ENCODE peak calls at places on chromosome 16, in seven cellular contexts. X is BE2C, V is fibroblast of pulmonary artery, R is brain microvascular endothelial cell, L is breast epithelium, C is tibial artery, G is adrenal gland. E is an unnamed sample.

GRCh38 chr16:78705694-78706093 is 606.2 kb downstream of the WWOX start:
- DNase-seq in R (peak), C (no peak), X (no peak), V (peak), G (no peak), L (no peak), E (peak)

GRCh38 chr16:56776562-56776961 is 46.6 kb downstream of the NUP93 start:
- DNase-seq in R (no peak), C (no peak), X (peak), V (peak), G (peak), L (no peak), E (peak)

GRCh38 chr16:6949240-6949639 is 383.4 kb upstream of the RBFOX1 start:
- DNase-seq in G (no peak), R (no peak), X (no peak), L (no peak), C (no peak), V (no peak), E (no peak)

GRCh38 chr16:57480127-57480753 is 6.1 kb downstream of the DOK4 start:
- DNase-seq in R (peak), G (no peak), X (peak), C (peak), L (peak), V (peak), E (peak)

GRCh38 chr16:86809458-86809955 is 231.2 kb downstream of the FOXL1 start:
- DNase-seq in V (peak), C (no peak), X (no peak), G (no peak), L (no peak), R (peak), E (peak)

GRCh38 chr16:22239131-22239805 is 33.2 kb downstream of the EEF2K start:
- DNase-seq in R (no peak), L (no peak), C (no peak), G (no peak), X (no peak), V (no peak), E (no peak)

GRCh38 chr16:56792960-56793359 is 63.0 kb downstream of the NUP93 start:
- DNase-seq in G (no peak), R (no peak), C (no peak), X (no peak), V (no peak), L (no peak), E (no peak)

GRCh38 chr16:2689968-2690830 is 7.9 kb downstream of the KCTD5 start:
- DNase-seq in X (no peak), C (no peak), V (no peak), G (no peak), R (no peak), L (no peak), E (no peak)

GRCh38 chr16:31455601-31456314 is 3.5 kb upstream of the ARMC5 start:
- DNase-seq in L (no peak), X (peak), C (peak), G (peak), R (no peak), V (no peak), E (peak)

GRCh38 chr16:28280881-28281836 is 11.2 kb upstream of the SBK1 start:
- DNase-seq in L (no peak), V (no peak), C (no peak), X (no peak), R (no peak), G (no peak), E (no peak)

GRCh38 chr16:81831722-81832126 is 52.6 kb downstream of the PLCG2 start:
- DNase-seq in V (no peak), L (peak), G (peak), C (peak), X (no peak), R (no peak), E (no peak)

GRCh38 chr16:19601083-19601976 is 45.8 kb downstream of the VPS35L start:
- DNase-seq in V (peak), C (no peak), X (peak), L (no peak), R (peak), G (peak), E (peak)

GRCh38 chr16:74607967-74608356 is 1.0 kb upstream of the GLG1 start:
- DNase-seq in C (peak), L (no peak), G (no peak), V (no peak), R (no peak), X (no peak), E (peak)

GRCh38 chr16:30359871-30360170 is 4.7 kb upstream of the CD2BP2 start:
- DNase-seq in X (no peak), C (no peak), V (no peak), L (no peak), G (no peak), R (no peak), E (no peak)

GRCh38 chr16:2933136-2933535 is 21.4 kb downstream of the FLYWCH1 start:
- DNase-seq in X (no peak), V (no peak), C (no peak), L (no peak), G (no peak), R (no peak), E (no peak)

GRCh38 chr16:47978491-47979490 is 177.0 kb downstream of the ABCC12 start:
- DNase-seq in G (no peak), R (no peak), C (no peak), X (no peak), V (no peak), L (no peak), E (no peak)

GRCh38 chr16:57380671-57381462 is 8.6 kb downstream of the CX3CL1 start:
- DNase-seq in C (no peak), G (peak), L (no peak), X (peak), V (peak), R (peak), E (peak)

GRCh38 chr16:46897471-46897870 is 13.3 kb downstream of the GPT2 start:
- DNase-seq in R (no peak), C (no peak), V (no peak), L (no peak), X (no peak), G (no peak), E (no peak)

GRCh38 chr16:67565470-67566100 is 3.3 kb downstream of the CTCF start:
- DNase-seq in L (no peak), R (no peak), C (peak), V (no peak), X (no peak), G (no peak), E (no peak)

GRCh38 chr16:27098366-27099050 is 31.8 kb downstream of the C16orf82 start:
- DNase-seq in G (no peak), R (no peak), L (peak), C (peak), V (no peak), X (no peak), E (no peak)

GRCh38 chr16:86868070-86868469 is 289.7 kb downstream of the FOXL1 start:
- DNase-seq in L (no peak), G (no peak), X (no peak), C (no peak), V (no peak), R (no peak), E (no peak)

GRCh38 chr16:12468552-12468951 is 335.1 kb downstream of the CPPED1 start:
- DNase-seq in C (no peak), G (no peak), V (no peak), L (no peak), R (no peak), X (peak), E (no peak)

GRCh38 chr16:85278851-85279250 is 166.6 kb upstream of the CIBAR2 start:
- DNase-seq in L (no peak), R (no peak), V (no peak), X (no peak), G (no peak), C (no peak), E (no peak)
- H3K4me3 ChIP-seq in L (no peak), R (no peak), V (no peak), X (no peak), G (no peak), C (no peak), E (no peak)

DNA sequence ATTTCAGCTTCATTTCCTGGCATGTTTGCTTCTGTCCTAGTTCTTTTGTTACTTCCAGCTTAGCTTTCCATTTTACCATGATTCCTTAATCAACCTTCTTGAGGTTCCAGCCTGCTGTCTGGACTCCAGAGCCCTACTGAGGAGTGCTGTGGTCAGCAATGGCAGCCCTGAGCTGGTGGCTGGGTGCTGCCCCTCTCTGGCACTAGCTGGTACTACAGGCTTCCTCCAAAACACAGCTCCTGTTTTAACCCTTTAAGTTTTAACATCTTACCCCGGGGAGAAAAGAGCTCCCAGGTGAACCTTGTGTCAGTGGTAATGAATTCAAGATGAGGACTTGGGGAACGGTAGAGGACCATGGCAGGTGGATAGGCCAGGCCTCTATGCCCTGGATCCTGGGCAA is 395.5 kb downstream of the TMEM114 start:
- DNase-seq in C (no peak), L (no peak), G (no peak), X (peak), R (no peak), V (no peak), E (no peak)
- TF ChIP-seq CTCF in C (no peak), L (no peak), G (no peak), X (peak), R (peak), V (no peak), E (no peak)

GRCh38 chr16:53220585-53220984 is 165.8 kb downstream of the CHD9 start:
- DNase-seq in R (peak), V (peak), C (no peak), X (peak), G (no peak), L (no peak), E (peak)
- H3K4me3 ChIP-seq in R (no peak), V (no peak), C (no peak), X (no peak), G (no peak), L (no peak), E (no peak)

DNA sequence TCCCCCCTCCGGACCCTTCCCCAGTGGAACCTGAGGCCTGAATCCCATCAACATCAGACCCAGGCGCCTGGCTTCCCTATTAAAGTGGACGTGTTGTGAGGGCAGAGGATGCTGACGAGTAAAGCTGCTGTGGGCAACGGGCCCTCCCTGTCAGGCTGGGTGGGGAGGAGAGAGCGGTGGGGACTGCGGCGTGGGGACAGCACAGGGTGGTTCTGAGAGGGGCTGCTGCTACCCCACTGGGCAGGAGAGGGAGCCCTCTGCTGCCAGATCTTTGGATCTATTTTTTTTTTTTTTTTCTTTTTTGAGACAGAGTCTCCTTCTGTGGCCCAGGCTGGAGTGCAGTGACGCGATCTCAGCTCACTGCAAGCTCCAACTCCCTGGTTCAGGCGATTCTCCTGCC is 5.9 kb downstream of the CA5A start:
- DNase-seq in C (no peak), X (peak), G (no peak), V (no peak), R (no peak), L (no peak), E (peak)
- TF ChIP-seq CTCF in C (no peak), X (peak), G (no peak), V (peak), R (peak), L (no peak), E (peak)

DNA sequence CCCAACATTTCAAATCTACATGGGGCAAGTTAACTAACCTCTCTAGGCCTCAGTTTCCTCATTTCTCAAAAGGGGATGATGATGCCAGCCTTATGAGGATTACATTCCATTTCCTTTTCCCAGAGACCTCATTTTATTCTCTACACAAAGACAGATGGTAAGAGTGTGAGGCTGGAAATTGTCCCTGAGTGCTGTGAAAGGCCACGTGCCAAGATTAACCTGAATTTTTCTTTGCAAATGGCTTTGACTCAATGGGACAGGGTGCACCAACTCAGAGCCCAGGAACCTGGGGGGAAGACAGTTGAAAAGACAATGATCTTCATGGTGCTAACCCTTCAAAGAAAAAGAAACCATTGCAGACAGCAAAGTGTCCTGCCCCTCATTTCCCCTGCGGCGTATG is 332.8 kb downstream of the TMEM114 start:
- DNase-seq in G (no peak), X (no peak), R (no peak), C (no peak), L (no peak), V (no peak), E (no peak)
- H3K4me3 ChIP-seq in G (no peak), X (no peak), R (no peak), C (no peak), L (no peak), V (no peak), E (no peak)

GRCh38 chr16:4273858-4274291 is 1.1 kb upstream of the TFAP4 start:
- DNase-seq in C (peak), V (peak), G (peak), X (peak), L (peak), R (no peak), E (peak)
- TF ChIP-seq CTCF in C (peak), V (no peak), G (no peak), X (peak), L (peak), R (peak), E (peak)

DNA sequence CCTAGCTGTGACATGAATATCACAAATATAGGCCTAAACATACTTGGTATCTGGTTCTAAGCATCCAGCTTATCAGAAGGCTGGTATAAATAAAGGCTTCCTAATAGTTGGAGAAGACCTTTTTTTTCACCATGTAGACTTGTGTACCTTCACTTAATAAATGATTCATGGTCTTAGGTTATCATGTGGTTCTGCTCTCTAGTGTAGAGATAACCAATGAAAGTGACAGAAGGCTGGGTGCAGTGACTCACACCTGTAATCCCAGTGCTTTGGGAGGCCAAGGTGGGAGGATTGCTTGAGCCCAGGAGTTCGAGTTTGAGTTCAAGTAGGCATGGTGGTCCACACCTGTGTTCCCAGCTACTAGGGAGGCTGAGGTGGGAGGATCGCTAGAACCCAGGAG is 3.1 kb downstream of the DDX19A start:
- DNase-seq in L (no peak), V (no peak), R (no peak), X (no peak), C (no peak), G (no peak), E (no peak)
- H3K4me3 ChIP-seq in L (no peak), V (no peak), R (no peak), X (no peak), C (no peak), G (no peak), E (no peak)

DNA sequence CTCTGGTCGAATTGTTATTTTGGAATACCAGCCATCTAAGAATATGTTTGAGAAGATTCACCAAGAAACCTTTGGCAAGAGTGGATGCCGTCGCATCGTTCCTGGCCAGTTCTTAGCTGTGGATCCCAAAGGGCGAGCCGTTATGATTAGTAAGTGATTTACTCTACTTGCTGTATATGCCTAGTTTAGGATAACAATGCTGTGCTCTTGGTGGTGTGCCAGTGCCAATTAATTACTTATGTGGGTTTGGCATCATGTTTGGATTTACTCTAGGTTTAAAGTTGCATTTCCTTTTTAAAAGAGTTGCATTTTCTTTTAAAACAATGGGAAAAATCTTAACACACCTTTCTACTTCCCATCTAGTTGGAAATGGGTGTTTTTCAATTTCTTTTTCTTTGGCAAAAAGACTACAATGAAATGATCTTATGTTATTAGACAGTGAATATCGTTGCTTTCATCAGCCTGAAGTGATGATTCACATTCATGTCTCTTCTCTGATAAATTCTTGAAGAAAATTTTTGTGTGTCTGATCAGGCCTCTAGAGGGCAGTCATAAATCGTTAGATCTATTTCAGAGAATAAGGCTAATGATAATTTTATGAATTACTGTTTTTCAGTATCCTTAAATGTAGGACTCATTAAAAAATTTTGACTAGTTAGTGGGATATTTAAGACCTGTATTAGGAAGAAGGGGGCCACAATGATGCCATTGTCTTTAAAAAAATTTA is 5.6 kb downstream of the SF3B3 start:
- DNase-seq in R (peak), C (no peak), G (no peak), V (peak), L (no peak), X (no peak), E (peak)
- TF ChIP-seq CTCF in R (peak), C (peak), G (peak), V (peak), L (no peak), X (peak), E (peak)

E was measured in choroid plexus epithelial cell.